ENCODE peak calls at places on chromosomes 13 and 19, in eight cellular contexts. U is Panc1, F is heart right ventricle, K is IMR-90, Y is body of pancreas, L is upper lobe of left lung, V is cardiac muscle cell, M is right atrium auricular region. P is an unnamed sample.

GRCh38 chr19:52992109-52993004 is 21.4 kb upstream of the ERVV-1 start:
- DNase-seq in U (peak), F (peak), K (no peak), Y (peak), L (no peak), V (peak), M (no peak), P (no peak)

GRCh38 chr19:35169226-35169995 is 14.9 kb downstream of the FXYD5 start:
- DNase-seq in U (no peak), F (no peak), K (no peak), Y (no peak), L (no peak), V (no peak), M (no peak), P (no peak)

GRCh38 chr13:103263448-103263847 is 197.2 kb upstream of the SLC10A2 start:
- DNase-seq in U (no peak), F (no peak), K (no peak), Y (no peak), L (no peak), V (no peak), M (no peak), P (no peak)

GRCh38 chr19:15124572-15125231 is 17.5 kb downstream of the SYDE1 start:
- DNase-seq in U (no peak), F (no peak), K (no peak), Y (peak), L (no peak), V (no peak), M (no peak), P (no peak)

GRCh38 chr13:69959041-69959440 is 148.6 kb upstream of the ATXN8OS start:
- DNase-seq in U (no peak), F (no peak), K (no peak), Y (no peak), L (no peak), V (no peak), M (no peak), P (no peak)

GRCh38 chr19:14433454-14434156 is 499 bp downstream of the PKN1 start:
- DNase-seq in U (no peak), F (no peak), K (no peak), Y (peak), L (peak), V (no peak), M (no peak), P (no peak)

GRCh38 chr19:47679251-47679900 is 33.8 kb upstream of the EHD2 start:
- DNase-seq in U (no peak), F (no peak), K (no peak), Y (no peak), L (no peak), V (no peak), M (no peak), P (no peak)

GRCh38 chr13:103941506-103942148 is 875.4 kb upstream of the SLC10A2 start:
- DNase-seq in U (no peak), F (no peak), K (no peak), Y (no peak), L (no peak), V (no peak), M (no peak), P (no peak)

GRCh38 chr13:20006206-20006605 is 47.7 kb downstream of the ZMYM2 start:
- DNase-seq in U (no peak), F (no peak), K (peak), Y (no peak), L (no peak), V (no peak), M (no peak), P (no peak)

GRCh38 chr13:52070929-52071523 is 46.5 kb downstream of the UTP14C start:
- DNase-seq in U (no peak), F (no peak), K (peak), Y (no peak), L (no peak), V (no peak), M (no peak), P (no peak)

GRCh38 chr19:52048604-52049493 is at the start of gene ZNF432:
- DNase-seq in U (no peak), F (peak), K (peak), Y (peak), L (peak), V (peak), M (peak), P (peak)

GRCh38 chr19:40798997-40799557 is at the start of gene EGLN2:
- DNase-seq in U (no peak), F (no peak), K (no peak), Y (no peak), L (no peak), V (no peak), M (no peak), P (no peak)

GRCh38 chr19:31383553-31383952 is 34.3 kb upstream of the TSHZ3 start:
- DNase-seq in U (no peak), F (no peak), K (no peak), Y (no peak), L (no peak), V (no peak), M (no peak), P (no peak)

GRCh38 chr13:92487238-92487637 is 739.4 kb upstream of the GPC6 start:
- DNase-seq in U (no peak), F (no peak), K (no peak), Y (no peak), L (no peak), V (no peak), M (no peak), P (no peak)

GRCh38 chr13:113153810-113154748 is 4.4 kb upstream of the PROZ start:
- DNase-seq in U (no peak), F (peak), K (peak), Y (peak), L (peak), V (peak), M (peak), P (peak)

GRCh38 chr19:4633140-4633967 is 6.0 kb upstream of the TNFAIP8L1 start:
- DNase-seq in U (peak), F (peak), K (peak), Y (peak), L (peak), V (peak), M (peak), P (no peak)

GRCh38 chr13:113923376-113924063 is 50.4 kb downstream of the C13orf46 start:
- DNase-seq in U (no peak), F (no peak), K (no peak), Y (no peak), L (peak), V (no peak), M (peak), P (no peak)

GRCh38 chr19:3669134-3669436 is 31.2 kb downstream of the PIP5K1C start:
- DNase-seq in U (no peak), F (no peak), K (no peak), Y (no peak), L (no peak), V (no peak), M (no peak), P (no peak)

GRCh38 chr19:47430041-47430802 is 10.9 kb upstream of the MEIS3 start:
- DNase-seq in U (no peak), F (no peak), K (peak), Y (peak), L (peak), V (peak), M (no peak), P (no peak)

GRCh38 chr13:74134226-74134776 is at the start of gene KLF12:
- DNase-seq in U (no peak), F (peak), K (peak), Y (peak), L (peak), V (peak), M (peak), P (no peak)

GRCh38 chr13:42266464-42266863 is 5.5 kb upstream of the AKAP11 start:
- DNase-seq in U (no peak), F (no peak), K (peak), Y (no peak), L (no peak), V (peak), M (no peak), P (no peak)

GRCh38 chr19:17296976-17297375 is 6.2 kb downstream of the ABHD8 start:
- DNase-seq in U (no peak), F (no peak), K (no peak), Y (no peak), L (no peak), V (no peak), M (no peak), P (no peak)

GRCh38 chr13:98524391-98524790 is 52.5 kb downstream of the STK24 start:
- DNase-seq in U (no peak), F (no peak), K (no peak), Y (no peak), L (no peak), V (no peak), M (no peak), P (no peak)

GRCh38 chr19:1256646-1257474 is 8.5 kb downstream of the MIDN start:
- DNase-seq in U (no peak), F (no peak), K (no peak), Y (no peak), L (no peak), V (no peak), M (no peak), P (no peak)

GRCh38 chr13:108877300-108877699 is 247.9 kb downstream of the MYO16 start:
- DNase-seq in U (no peak), F (no peak), K (peak), Y (no peak), L (no peak), V (peak), M (no peak), P (no peak)

GRCh38 chr19:35908977-35909683 is 1.0 kb upstream of the TYROBP start:
- DNase-seq in U (no peak), F (peak), K (no peak), Y (no peak), L (peak), V (no peak), M (peak), P (peak)

GRCh38 chr13:59236309-59236939 is 927.3 kb downstream of the DIAPH3 start:
- DNase-seq in U (no peak), F (no peak), K (no peak), Y (no peak), L (no peak), V (no peak), M (no peak), P (no peak)

GRCh38 chr19:50723735-50724521 is 764 bp downstream of the CLEC11A start:
- DNase-seq in U (no peak), F (no peak), K (no peak), Y (no peak), L (no peak), V (no peak), M (no peak), P (peak)
- H3K27ac ChIP-seq in U (no peak), F (no peak), K (peak), Y (peak), L (peak), V (no peak), M (peak), P (peak)

GRCh38 chr19:57719901-57720519 is 7.4 kb downstream of the ZNF671 start:
- DNase-seq in U (no peak), F (no peak), K (no peak), Y (no peak), L (no peak), V (no peak), M (no peak), P (no peak)
- H3K27ac ChIP-seq in U (no peak), F (no peak), K (no peak), Y (no peak), L (no peak), V (no peak), M (no peak), P (no peak)

GRCh38 chr13:73089216-73089615 is 30.4 kb downstream of the KLF5 start:
- DNase-seq in U (no peak), F (no peak), K (no peak), Y (no peak), L (no peak), V (no peak), M (no peak), P (no peak)

GRCh38 chr13:73088332-73088935 is 29.6 kb downstream of the KLF5 start:
- DNase-seq in U (no peak), F (no peak), K (no peak), Y (no peak), L (no peak), V (no peak), M (no peak), P (no peak)

GRCh38 chr13:73092831-73093230 is 34.0 kb downstream of the KLF5 start:
- DNase-seq in U (no peak), F (no peak), K (no peak), Y (no peak), L (no peak), V (no peak), M (no peak), P (no peak)

GRCh38 chr13:73090116-73090811 is 31.5 kb downstream of the KLF5 start:
- DNase-seq in U (peak), F (no peak), K (peak), Y (no peak), L (peak), V (no peak), M (no peak), P (no peak)

GRCh38 chr13:73090812-73091187 is 32.0 kb downstream of the KLF5 start:
- DNase-seq in U (no peak), F (no peak), K (no peak), Y (no peak), L (no peak), V (no peak), M (no peak), P (no peak)
- H3K27ac ChIP-seq in U (no peak), F (no peak), K (no peak), Y (no peak), L (no peak), V (no peak), M (no peak), P (no peak)

GRCh38 chr13:40404407-40404806 is 262.0 kb downstream of the FOXO1 start:
- DNase-seq in U (no peak), F (no peak), K (no peak), Y (no peak), L (no peak), V (no peak), M (no peak), P (no peak)

GRCh38 chr13:40403509-40404241 is 262.8 kb downstream of the FOXO1 start:
- DNase-seq in U (no peak), F (no peak), K (no peak), Y (no peak), L (no peak), V (no peak), M (no peak), P (no peak)

GRCh38 chr13:40404967-40405716 is 261.3 kb downstream of the FOXO1 start:
- DNase-seq in U (no peak), F (no peak), K (no peak), Y (no peak), L (no peak), V (no peak), M (no peak), P (no peak)

GRCh38 chr13:40401911-40402776 is 264.3 kb downstream of the FOXO1 start:
- DNase-seq in U (no peak), F (peak), K (peak), Y (peak), L (peak), V (no peak), M (peak), P (no peak)

DNA sequence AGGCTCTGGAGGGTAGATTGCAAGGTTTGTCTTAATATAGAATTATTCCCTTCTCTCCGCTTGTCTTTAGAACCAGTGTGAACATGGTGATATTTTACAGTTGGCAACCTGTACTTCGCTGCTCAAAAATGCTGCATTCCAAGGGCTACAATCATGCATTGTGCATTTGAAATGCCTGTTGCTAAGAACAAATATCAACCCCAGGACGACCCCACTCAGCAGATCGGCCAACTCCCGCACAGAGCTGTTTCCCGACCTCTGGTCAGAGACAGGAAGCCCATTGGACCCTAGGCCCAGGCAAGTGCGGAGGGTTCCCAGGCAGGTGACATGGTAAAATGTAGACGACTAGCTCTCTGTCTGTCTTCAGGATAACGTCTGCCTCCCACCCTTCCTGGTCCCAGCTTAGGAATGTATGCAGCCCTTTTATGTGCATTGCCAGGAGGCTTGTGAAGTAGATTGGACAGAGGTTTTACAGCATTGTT is 263.5 kb downstream of the FOXO1 start:
- DNase-seq in U (no peak), F (no peak), K (peak), Y (no peak), L (no peak), V (no peak), M (no peak), P (no peak)
- H3K27ac ChIP-seq in U (no peak), F (peak), K (peak), Y (no peak), L (peak), V (no peak), M (no peak), P (no peak)

DNA sequence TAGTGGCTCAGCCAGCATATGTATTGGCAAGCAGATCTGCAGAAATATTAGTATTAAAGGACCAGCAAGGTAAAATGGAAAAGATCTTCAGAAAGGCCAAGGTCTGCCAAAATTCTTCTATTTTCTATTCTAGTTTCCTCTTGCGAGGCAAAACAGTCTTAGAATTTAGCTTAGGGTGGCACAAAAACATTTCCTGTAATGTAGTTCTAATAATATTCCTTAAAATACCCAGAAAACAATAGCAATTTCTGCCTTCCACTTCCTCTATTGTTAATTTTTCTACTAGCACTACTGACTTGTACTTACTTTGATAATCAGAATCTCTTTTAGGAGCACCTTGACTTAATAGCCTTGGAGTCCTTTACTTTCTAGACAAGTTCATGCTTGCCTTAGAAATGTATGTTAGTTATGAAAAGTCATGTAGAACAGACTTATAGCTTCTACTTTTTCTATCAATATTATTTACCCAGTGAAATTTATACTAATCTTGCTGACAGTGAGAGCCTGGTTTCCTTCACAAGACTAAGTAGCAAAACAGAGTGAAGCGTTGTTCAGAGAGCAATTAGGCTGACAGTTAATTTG is 23.8 kb upstream of the LPAR6 start:
- DNase-seq in U (no peak), F (no peak), K (no peak), Y (no peak), L (no peak), V (peak), M (no peak), P (no peak)
- H3K27ac ChIP-seq in U (no peak), F (no peak), K (no peak), Y (no peak), L (peak), V (peak), M (peak), P (no peak)

GRCh38 chr13:32735859-32736258 is 149.6 kb downstream of the PDS5B start:
- DNase-seq in U (no peak), F (no peak), K (no peak), Y (no peak), L (no peak), V (no peak), M (no peak), P (no peak)
- H3K27ac ChIP-seq in U (no peak), F (no peak), K (no peak), Y (no peak), L (peak), V (no peak), M (no peak), P (no peak)